ENCODE peak calls at places on chromosomes 1 and 21, in nine cellular contexts. One of them, this sample, is unnamed.

GRCh38 chr1:42742141-42742540 is 2.1 kb upstream of the CLDN19 start:
- DNase-seq in uterus: no peak
- DNase-seq in heart right ventricle: no peak
- DNase-seq in cortex of kidney: no peak
- DNase-seq in hippocampal formation: no peak
- DNase-seq in AML-193: no peak
- DNase-seq in C1 segment of cervical spinal cord: no peak
- DNase-seq in DND-41: no peak
- DNase-seq in CD8-positive, alpha-beta T cell: no peak
- DNase-seq in this sample: no peak

GRCh38 chr1:25682059-25682601 is 65.5 kb downstream of the MAN1C1 start:
- DNase-seq in uterus: no peak
- DNase-seq in heart right ventricle: no peak
- DNase-seq in AML-193: no peak
- DNase-seq in C1 segment of cervical spinal cord: no peak
- DNase-seq in CD8-positive, alpha-beta T cell: no peak
- DNase-seq in hippocampal formation: no peak
- DNase-seq in cortex of kidney: no peak
- DNase-seq in DND-41: no peak
- DNase-seq in this sample: no peak

GRCh38 chr1:31374511-31375196 is 1.8 kb upstream of the FABP3 start:
- DNase-seq in C1 segment of cervical spinal cord: peak
- DNase-seq in hippocampal formation: no peak
- DNase-seq in DND-41: no peak
- DNase-seq in heart right ventricle: peak
- DNase-seq in cortex of kidney: no peak
- DNase-seq in AML-193: no peak
- DNase-seq in uterus: peak
- DNase-seq in CD8-positive, alpha-beta T cell: no peak
- DNase-seq in this sample: no peak

GRCh38 chr1:197130677-197131304 is 15.7 kb downstream of the ASPM start:
- DNase-seq in uterus: no peak
- DNase-seq in hippocampal formation: no peak
- DNase-seq in cortex of kidney: no peak
- DNase-seq in AML-193: no peak
- DNase-seq in C1 segment of cervical spinal cord: no peak
- DNase-seq in heart right ventricle: no peak
- DNase-seq in CD8-positive, alpha-beta T cell: no peak
- DNase-seq in DND-41: no peak
- DNase-seq in this sample: no peak

GRCh38 chr1:35298464-35298863 is 30.0 kb downstream of the ZMYM4 start:
- DNase-seq in C1 segment of cervical spinal cord: no peak
- DNase-seq in uterus: peak
- DNase-seq in AML-193: peak
- DNase-seq in heart right ventricle: peak
- DNase-seq in cortex of kidney: no peak
- DNase-seq in CD8-positive, alpha-beta T cell: peak
- DNase-seq in hippocampal formation: peak
- DNase-seq in DND-41: peak
- DNase-seq in this sample: peak

GRCh38 chr1:172951728-172952365 is 98.9 kb downstream of the TNFSF18 start:
- DNase-seq in uterus: no peak
- DNase-seq in CD8-positive, alpha-beta T cell: no peak
- DNase-seq in C1 segment of cervical spinal cord: no peak
- DNase-seq in DND-41: no peak
- DNase-seq in AML-193: no peak
- DNase-seq in cortex of kidney: no peak
- DNase-seq in heart right ventricle: no peak
- DNase-seq in hippocampal formation: no peak
- DNase-seq in this sample: no peak

GRCh38 chr1:162270016-162270415 is 106.6 kb downstream of the SPATA46 start:
- DNase-seq in heart right ventricle: no peak
- DNase-seq in uterus: no peak
- DNase-seq in C1 segment of cervical spinal cord: no peak
- DNase-seq in AML-193: no peak
- DNase-seq in hippocampal formation: no peak
- DNase-seq in CD8-positive, alpha-beta T cell: no peak
- DNase-seq in cortex of kidney: no peak
- DNase-seq in DND-41: no peak
- DNase-seq in this sample: no peak

GRCh38 chr1:228964178-228964819 is 229.0 kb downstream of the RHOU start:
- DNase-seq in DND-41: no peak
- DNase-seq in uterus: peak
- DNase-seq in cortex of kidney: no peak
- DNase-seq in hippocampal formation: no peak
- DNase-seq in C1 segment of cervical spinal cord: no peak
- DNase-seq in heart right ventricle: peak
- DNase-seq in AML-193: no peak
- DNase-seq in CD8-positive, alpha-beta T cell: no peak
- DNase-seq in this sample: no peak

GRCh38 chr1:83583351-83584014 is 415.4 kb downstream of the TTLL7 start:
- DNase-seq in uterus: no peak
- DNase-seq in C1 segment of cervical spinal cord: no peak
- DNase-seq in CD8-positive, alpha-beta T cell: peak
- DNase-seq in DND-41: no peak
- DNase-seq in AML-193: no peak
- DNase-seq in heart right ventricle: no peak
- DNase-seq in cortex of kidney: no peak
- DNase-seq in hippocampal formation: no peak
- DNase-seq in this sample: no peak

GRCh38 chr1:148353461-148354283 is 129.4 kb downstream of the PPIAL4G start:
- DNase-seq in AML-193: no peak
- DNase-seq in CD8-positive, alpha-beta T cell: no peak
- DNase-seq in uterus: no peak
- DNase-seq in C1 segment of cervical spinal cord: no peak
- DNase-seq in heart right ventricle: no peak
- DNase-seq in cortex of kidney: no peak
- DNase-seq in DND-41: no peak
- DNase-seq in hippocampal formation: no peak
- DNase-seq in this sample: no peak

GRCh38 chr21:15379776-15380175 is 315.0 kb upstream of the NRIP1 start:
- DNase-seq in CD8-positive, alpha-beta T cell: no peak
- DNase-seq in C1 segment of cervical spinal cord: no peak
- DNase-seq in DND-41: no peak
- DNase-seq in cortex of kidney: no peak
- DNase-seq in hippocampal formation: no peak
- DNase-seq in heart right ventricle: no peak
- DNase-seq in AML-193: no peak
- DNase-seq in uterus: no peak
- DNase-seq in this sample: no peak

GRCh38 chr1:54310439-54311328 is 95.5 kb downstream of the SSBP3 start:
- DNase-seq in CD8-positive, alpha-beta T cell: no peak
- DNase-seq in AML-193: no peak
- DNase-seq in DND-41: peak
- DNase-seq in cortex of kidney: no peak
- DNase-seq in C1 segment of cervical spinal cord: peak
- DNase-seq in heart right ventricle: peak
- DNase-seq in hippocampal formation: no peak
- DNase-seq in uterus: no peak
- DNase-seq in this sample: no peak

GRCh38 chr1:232557096-232557495 is 72.8 kb downstream of the SIPA1L2 start:
- DNase-seq in heart right ventricle: no peak
- DNase-seq in CD8-positive, alpha-beta T cell: no peak
- DNase-seq in hippocampal formation: no peak
- DNase-seq in cortex of kidney: no peak
- DNase-seq in AML-193: no peak
- DNase-seq in DND-41: no peak
- DNase-seq in uterus: no peak
- DNase-seq in C1 segment of cervical spinal cord: no peak
- DNase-seq in this sample: no peak

GRCh38 chr1:32966900-32967299 is 2.3 kb upstream of the RNF19B start:
- DNase-seq in AML-193: no peak
- DNase-seq in uterus: no peak
- DNase-seq in cortex of kidney: no peak
- DNase-seq in hippocampal formation: no peak
- DNase-seq in CD8-positive, alpha-beta T cell: no peak
- DNase-seq in C1 segment of cervical spinal cord: no peak
- DNase-seq in DND-41: no peak
- DNase-seq in heart right ventricle: no peak
- DNase-seq in this sample: no peak

GRCh38 chr1:171128463-171128862 is 37.8 kb downstream of the FMO3 start:
- DNase-seq in DND-41: no peak
- DNase-seq in uterus: no peak
- DNase-seq in hippocampal formation: no peak
- DNase-seq in cortex of kidney: no peak
- DNase-seq in CD8-positive, alpha-beta T cell: no peak
- DNase-seq in C1 segment of cervical spinal cord: no peak
- DNase-seq in heart right ventricle: no peak
- DNase-seq in AML-193: no peak
- DNase-seq in this sample: no peak

GRCh38 chr1:182340233-182341058 is 51.1 kb downstream of the GLUL start:
- DNase-seq in cortex of kidney: no peak
- DNase-seq in heart right ventricle: no peak
- DNase-seq in uterus: peak
- DNase-seq in C1 segment of cervical spinal cord: no peak
- DNase-seq in DND-41: peak
- DNase-seq in AML-193: no peak
- DNase-seq in CD8-positive, alpha-beta T cell: no peak
- DNase-seq in hippocampal formation: no peak
- DNase-seq in this sample: no peak

GRCh38 chr21:44596068-44596725 is 3.9 kb upstream of the KRTAP10-6 start:
- DNase-seq in hippocampal formation: no peak
- DNase-seq in heart right ventricle: no peak
- DNase-seq in AML-193: no peak
- DNase-seq in uterus: no peak
- DNase-seq in C1 segment of cervical spinal cord: no peak
- DNase-seq in cortex of kidney: no peak
- DNase-seq in DND-41: no peak
- DNase-seq in CD8-positive, alpha-beta T cell: peak
- DNase-seq in this sample: no peak

GRCh38 chr1:222167111-222167510 is 380.8 kb downstream of the HHIPL2 start:
- DNase-seq in AML-193: peak
- DNase-seq in DND-41: peak
- DNase-seq in CD8-positive, alpha-beta T cell: no peak
- DNase-seq in C1 segment of cervical spinal cord: no peak
- DNase-seq in cortex of kidney: no peak
- DNase-seq in uterus: no peak
- DNase-seq in heart right ventricle: peak
- DNase-seq in hippocampal formation: no peak
- DNase-seq in this sample: no peak

GRCh38 chr1:182143825-182144661 is 82.5 kb upstream of the ZNF648 start:
- DNase-seq in uterus: peak
- DNase-seq in cortex of kidney: no peak
- DNase-seq in C1 segment of cervical spinal cord: peak
- DNase-seq in heart right ventricle: peak
- DNase-seq in CD8-positive, alpha-beta T cell: no peak
- DNase-seq in DND-41: peak
- DNase-seq in AML-193: peak
- DNase-seq in hippocampal formation: peak
- DNase-seq in this sample: no peak

GRCh38 chr1:12012560-12013316 is 6.6 kb upstream of the MIIP start:
- DNase-seq in uterus: no peak
- DNase-seq in hippocampal formation: no peak
- DNase-seq in C1 segment of cervical spinal cord: no peak
- DNase-seq in heart right ventricle: no peak
- DNase-seq in CD8-positive, alpha-beta T cell: no peak
- DNase-seq in cortex of kidney: no peak
- DNase-seq in AML-193: no peak
- DNase-seq in DND-41: no peak
- DNase-seq in this sample: no peak

GRCh38 chr1:84504580-84505021 is 1.6 kb upstream of the SPATA1 start:
- DNase-seq in heart right ventricle: no peak
- DNase-seq in cortex of kidney: no peak
- DNase-seq in DND-41: no peak
- DNase-seq in C1 segment of cervical spinal cord: no peak
- DNase-seq in AML-193: no peak
- DNase-seq in CD8-positive, alpha-beta T cell: no peak
- DNase-seq in hippocampal formation: no peak
- DNase-seq in uterus: no peak
- DNase-seq in this sample: no peak

GRCh38 chr1:79657916-79658662 is 651.6 kb upstream of the ADGRL4 start:
- DNase-seq in CD8-positive, alpha-beta T cell: no peak
- DNase-seq in heart right ventricle: no peak
- DNase-seq in uterus: no peak
- DNase-seq in AML-193: no peak
- DNase-seq in cortex of kidney: no peak
- DNase-seq in C1 segment of cervical spinal cord: no peak
- DNase-seq in DND-41: no peak
- DNase-seq in hippocampal formation: no peak
- DNase-seq in this sample: no peak

GRCh38 chr1:152888126-152888525 is 10.0 kb downstream of the SMCP start:
- DNase-seq in CD8-positive, alpha-beta T cell: no peak
- DNase-seq in AML-193: no peak
- DNase-seq in uterus: no peak
- DNase-seq in hippocampal formation: no peak
- DNase-seq in heart right ventricle: no peak
- DNase-seq in cortex of kidney: no peak
- DNase-seq in DND-41: no peak
- DNase-seq in C1 segment of cervical spinal cord: no peak
- DNase-seq in this sample: no peak

GRCh38 chr1:234885601-234886000 is 243.0 kb downstream of the TOMM20 start:
- DNase-seq in AML-193: no peak
- DNase-seq in DND-41: no peak
- DNase-seq in CD8-positive, alpha-beta T cell: no peak
- DNase-seq in cortex of kidney: no peak
- DNase-seq in heart right ventricle: no peak
- DNase-seq in uterus: no peak
- DNase-seq in hippocampal formation: no peak
- DNase-seq in C1 segment of cervical spinal cord: no peak
- DNase-seq in this sample: no peak

GRCh38 chr1:225299624-225300023 is 128.2 kb downstream of the LBR start:
- DNase-seq in uterus: no peak
- DNase-seq in DND-41: no peak
- DNase-seq in cortex of kidney: no peak
- DNase-seq in CD8-positive, alpha-beta T cell: no peak
- DNase-seq in heart right ventricle: no peak
- DNase-seq in C1 segment of cervical spinal cord: no peak
- DNase-seq in AML-193: no peak
- DNase-seq in hippocampal formation: no peak
- DNase-seq in this sample: no peak

GRCh38 chr1:78045850-78046778 is at the start of gene GIPC2:
- DNase-seq in hippocampal formation: no peak
- DNase-seq in cortex of kidney: no peak
- DNase-seq in AML-193: no peak
- DNase-seq in DND-41: no peak
- DNase-seq in heart right ventricle: peak
- DNase-seq in C1 segment of cervical spinal cord: no peak
- DNase-seq in CD8-positive, alpha-beta T cell: no peak
- DNase-seq in uterus: no peak
- DNase-seq in this sample: no peak

GRCh38 chr1:5108740-5109139 is 454.3 kb downstream of the AJAP1 start:
- DNase-seq in DND-41: no peak
- DNase-seq in AML-193: no peak
- DNase-seq in C1 segment of cervical spinal cord: no peak
- DNase-seq in cortex of kidney: no peak
- DNase-seq in uterus: no peak
- DNase-seq in CD8-positive, alpha-beta T cell: no peak
- DNase-seq in hippocampal formation: no peak
- DNase-seq in heart right ventricle: no peak
- DNase-seq in this sample: no peak

GRCh38 chr1:94852758-94853157 is 32.6 kb downstream of the SLC44A3 start:
- DNase-seq in hippocampal formation: no peak
- DNase-seq in C1 segment of cervical spinal cord: no peak
- DNase-seq in CD8-positive, alpha-beta T cell: no peak
- DNase-seq in cortex of kidney: no peak
- DNase-seq in heart right ventricle: no peak
- DNase-seq in uterus: no peak
- DNase-seq in DND-41: no peak
- DNase-seq in AML-193: no peak
- DNase-seq in this sample: no peak

GRCh38 chr1:64042331-64043100 is 160.9 kb upstream of the UBE2U start:
- DNase-seq in hippocampal formation: peak
- DNase-seq in heart right ventricle: peak
- DNase-seq in CD8-positive, alpha-beta T cell: no peak
- DNase-seq in AML-193: no peak
- DNase-seq in cortex of kidney: no peak
- DNase-seq in uterus: peak
- DNase-seq in C1 segment of cervical spinal cord: no peak
- DNase-seq in DND-41: no peak
- DNase-seq in this sample: no peak

GRCh38 chr1:2948751-2949680 is 72.3 kb upstream of the ACTRT2 start:
- DNase-seq in hippocampal formation: no peak
- DNase-seq in DND-41: no peak
- DNase-seq in cortex of kidney: no peak
- DNase-seq in C1 segment of cervical spinal cord: peak
- DNase-seq in heart right ventricle: no peak
- DNase-seq in AML-193: no peak
- DNase-seq in CD8-positive, alpha-beta T cell: no peak
- DNase-seq in uterus: no peak
- DNase-seq in this sample: no peak

GRCh38 chr1:27600500-27601175 is 3.3 kb downstream of the AHDC1 start:
- DNase-seq in AML-193: no peak
- DNase-seq in uterus: peak
- DNase-seq in cortex of kidney: no peak
- DNase-seq in C1 segment of cervical spinal cord: no peak
- DNase-seq in hippocampal formation: no peak
- DNase-seq in CD8-positive, alpha-beta T cell: no peak
- DNase-seq in heart right ventricle: no peak
- DNase-seq in DND-41: no peak
- DNase-seq in this sample: no peak